ENCODE peak calls at places on chromosomes 5 and 9, in nine cellular contexts. One of them, this sample, is unnamed.

GRCh38 chr9:9764821-9765220 is 848.0 kb downstream of the PTPRD start:
- DNase-seq in tibial artery: no peak
- DNase-seq in uterus: no peak
- DNase-seq in Calu3: no peak
- DNase-seq in lower leg skin: no peak
- DNase-seq in AG04449: no peak
- DNase-seq in endothelial cell: no peak
- DNase-seq in breast epithelium: no peak
- DNase-seq in HCT116: no peak
- DNase-seq in this sample: no peak

GRCh38 chr5:80481019-80481893 is 6.6 kb upstream of the FAM151B start:
- DNase-seq in tibial artery: no peak
- DNase-seq in Calu3: peak; percentile 62
- DNase-seq in endothelial cell: peak; percentile 27
- DNase-seq in uterus: no peak
- DNase-seq in AG04449: no peak
- DNase-seq in lower leg skin: no peak
- DNase-seq in HCT116: peak; percentile 38
- DNase-seq in breast epithelium: no peak
- DNase-seq in this sample: no peak

GRCh38 chr9:25648116-25648515 is 30.1 kb downstream of the TUSC1 start:
- DNase-seq in endothelial cell: no peak
- DNase-seq in breast epithelium: no peak
- DNase-seq in uterus: no peak
- DNase-seq in lower leg skin: no peak
- DNase-seq in tibial artery: no peak
- DNase-seq in HCT116: no peak
- DNase-seq in AG04449: no peak
- DNase-seq in Calu3: no peak
- DNase-seq in this sample: no peak

GRCh38 chr9:93031629-93032431 is 26.7 kb upstream of the SUSD3 start:
- DNase-seq in endothelial cell: no peak
- DNase-seq in Calu3: no peak
- DNase-seq in lower leg skin: no peak
- DNase-seq in HCT116: no peak
- DNase-seq in breast epithelium: no peak
- DNase-seq in uterus: no peak
- DNase-seq in tibial artery: no peak
- DNase-seq in AG04449: no peak
- DNase-seq in this sample: no peak

GRCh38 chr9:128091571-128091970 is 23.5 kb downstream of the SLC25A25 start:
- DNase-seq in Calu3: no peak
- DNase-seq in breast epithelium: no peak
- DNase-seq in AG04449: no peak
- DNase-seq in endothelial cell: no peak
- DNase-seq in tibial artery: no peak
- DNase-seq in lower leg skin: no peak
- DNase-seq in HCT116: no peak
- DNase-seq in uterus: no peak
- DNase-seq in this sample: no peak

GRCh38 chr5:73298251-73299016 is 125.4 kb downstream of the TMEM174 start:
- DNase-seq in Calu3: no peak
- DNase-seq in lower leg skin: no peak
- DNase-seq in breast epithelium: no peak
- DNase-seq in uterus: no peak
- DNase-seq in AG04449: no peak
- DNase-seq in HCT116: no peak
- DNase-seq in tibial artery: no peak
- DNase-seq in endothelial cell: no peak
- DNase-seq in this sample: no peak

GRCh38 chr5:83368317-83368716 is 103.2 kb upstream of the VCAN start:
- DNase-seq in breast epithelium: no peak
- DNase-seq in tibial artery: no peak
- DNase-seq in AG04449: peak; percentile 23
- DNase-seq in uterus: no peak
- DNase-seq in HCT116: peak; percentile 26
- DNase-seq in endothelial cell: no peak
- DNase-seq in lower leg skin: peak; percentile 26
- DNase-seq in Calu3: no peak
- DNase-seq in this sample: no peak

GRCh38 chr9:111957856-111958631 is 61.4 kb downstream of the UGCG start:
- DNase-seq in breast epithelium: no peak
- DNase-seq in lower leg skin: no peak
- DNase-seq in tibial artery: no peak
- DNase-seq in AG04449: peak; percentile 99
- DNase-seq in endothelial cell: no peak
- DNase-seq in uterus: peak; percentile 25
- DNase-seq in Calu3: peak; percentile 32
- DNase-seq in HCT116: no peak
- DNase-seq in this sample: no peak

GRCh38 chr9:18496586-18496985 is 22.6 kb downstream of the ADAMTSL1 start:
- DNase-seq in uterus: no peak
- DNase-seq in lower leg skin: no peak
- DNase-seq in tibial artery: no peak
- DNase-seq in breast epithelium: no peak
- DNase-seq in Calu3: no peak
- DNase-seq in endothelial cell: no peak
- DNase-seq in AG04449: no peak
- DNase-seq in HCT116: no peak
- DNase-seq in this sample: no peak

GRCh38 chr9:16312962-16313546 is 557.4 kb downstream of the BNC2 start:
- DNase-seq in lower leg skin: no peak
- DNase-seq in tibial artery: no peak
- DNase-seq in uterus: no peak
- DNase-seq in HCT116: no peak
- DNase-seq in AG04449: no peak
- DNase-seq in breast epithelium: no peak
- DNase-seq in Calu3: no peak
- DNase-seq in endothelial cell: no peak
- DNase-seq in this sample: no peak

DNA sequence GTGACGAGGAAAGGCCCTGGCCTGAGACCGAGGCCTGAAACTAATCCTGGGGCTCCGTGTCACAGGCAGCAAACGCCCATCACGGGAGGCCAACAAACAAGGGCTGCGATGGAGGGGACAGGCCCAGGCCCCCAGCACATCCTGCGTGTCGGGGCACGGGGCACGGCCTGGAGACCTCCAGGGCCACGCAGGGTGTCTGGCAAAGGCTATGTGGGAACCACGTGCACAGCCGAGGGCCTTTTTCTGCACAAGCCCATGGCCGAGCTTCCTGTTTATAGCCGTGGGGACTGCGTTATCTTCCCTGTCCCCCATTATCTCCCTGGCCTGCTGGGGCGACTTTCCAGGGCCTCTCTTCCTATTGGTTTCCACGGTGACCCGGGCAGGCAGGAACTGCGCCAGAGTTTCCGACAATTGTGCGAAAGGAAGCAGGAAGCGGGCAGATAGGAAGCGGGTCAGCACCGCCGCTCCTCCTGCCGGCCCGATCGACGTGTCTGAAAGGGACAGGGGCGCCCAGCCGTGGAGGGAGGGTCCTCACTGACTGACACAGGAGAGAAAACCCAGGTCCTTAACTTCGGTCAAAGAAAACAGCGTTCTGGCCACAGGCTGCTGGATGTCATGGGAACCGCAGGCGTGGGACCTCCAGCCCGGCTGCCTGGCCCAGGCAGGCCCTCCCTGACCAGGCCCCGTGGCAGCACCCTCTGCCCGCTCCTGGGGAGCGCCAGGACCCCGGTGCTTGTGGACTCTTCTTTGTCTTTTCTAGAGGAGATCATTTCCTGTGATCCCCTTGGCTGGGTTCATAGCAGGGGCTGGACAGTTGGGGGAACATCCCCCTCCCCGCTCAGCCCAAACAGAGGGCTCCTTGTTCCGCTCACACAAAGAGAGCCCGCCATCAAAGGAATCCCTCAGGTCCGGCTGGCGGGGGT is 29.1 kb upstream of the SEC16A start:
- DNase-seq in Calu3: no peak
- DNase-seq in lower leg skin: peak; percentile 42
- DNase-seq in endothelial cell: peak; percentile 73
- DNase-seq in AG04449: no peak
- DNase-seq in HCT116: no peak
- DNase-seq in breast epithelium: no peak
- DNase-seq in tibial artery: no peak
- DNase-seq in uterus: peak; percentile 80
- DNase-seq in this sample: no peak
- TF ChIP-seq CTCF in Calu3: no peak
- TF ChIP-seq CTCF in lower leg skin: no peak
- TF ChIP-seq CTCF in endothelial cell: no peak
- TF ChIP-seq CTCF in AG04449: no peak
- TF ChIP-seq CTCF in HCT116: no peak
- TF ChIP-seq CTCF in breast epithelium: no peak
- TF ChIP-seq CTCF in tibial artery: no peak
- TF ChIP-seq CTCF in uterus: no peak
- TF ChIP-seq CTCF in this sample: no peak

DNA sequence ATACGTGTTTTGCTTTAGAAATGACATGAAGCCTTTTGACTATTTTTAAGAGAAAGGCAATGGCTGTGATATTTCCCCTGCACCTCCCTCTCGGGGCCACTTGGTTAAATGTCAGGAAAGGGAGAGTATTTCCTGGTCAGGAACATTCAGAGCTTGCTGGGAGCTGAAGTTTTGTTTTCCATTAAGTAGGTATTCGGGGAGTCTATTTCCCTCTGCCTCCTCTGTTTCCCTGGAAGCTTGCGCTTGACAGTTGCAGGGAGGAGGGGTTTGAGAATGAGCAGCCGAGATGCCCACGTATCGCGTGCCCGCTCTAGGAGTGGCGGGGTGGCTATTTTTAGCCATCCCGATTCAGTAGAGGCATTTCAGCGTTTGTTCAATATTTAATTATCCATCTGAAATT is 6.7 kb downstream of the DAB2IP start:
- DNase-seq in endothelial cell: no peak
- DNase-seq in tibial artery: no peak
- DNase-seq in breast epithelium: no peak
- DNase-seq in Calu3: no peak
- DNase-seq in lower leg skin: no peak
- DNase-seq in HCT116: no peak
- DNase-seq in uterus: no peak
- DNase-seq in AG04449: no peak
- DNase-seq in this sample: no peak
- TF ChIP-seq CTCF in endothelial cell: no peak
- TF ChIP-seq CTCF in tibial artery: no peak
- TF ChIP-seq CTCF in breast epithelium: no peak
- TF ChIP-seq CTCF in Calu3: no peak
- TF ChIP-seq CTCF in lower leg skin: no peak
- TF ChIP-seq CTCF in HCT116: no peak
- TF ChIP-seq CTCF in uterus: no peak
- TF ChIP-seq CTCF in AG04449: no peak
- TF ChIP-seq CTCF in this sample: no peak

GRCh38 chr5:94618029-94618492 is 343 bp downstream of the KIAA0825 start:
- DNase-seq in AG04449: peak; percentile 5
- DNase-seq in uterus: peak; percentile 34
- DNase-seq in HCT116: peak; percentile 36
- DNase-seq in lower leg skin: peak; percentile 36
- DNase-seq in Calu3: peak; percentile 54
- DNase-seq in tibial artery: peak; percentile 74
- DNase-seq in breast epithelium: no peak
- DNase-seq in endothelial cell: peak; percentile 51
- DNase-seq in this sample: no peak

GRCh38 chr5:94618493-94619328 is at the start of the genes KIAA0825 and SLF1:
- DNase-seq in Calu3: peak; percentile 92
- DNase-seq in AG04449: peak; percentile 24
- DNase-seq in breast epithelium: peak; percentile 83
- DNase-seq in uterus: peak; percentile 80
- DNase-seq in tibial artery: peak; percentile 89
- DNase-seq in lower leg skin: peak; percentile 83
- DNase-seq in HCT116: peak; percentile 74
- DNase-seq in endothelial cell: peak; percentile 82
- DNase-seq in this sample: peak; percentile 66

GRCh38 chr5:94615843-94616242 is 2.6 kb downstream of the KIAA0825 start:
- DNase-seq in AG04449: no peak
- DNase-seq in Calu3: no peak
- DNase-seq in breast epithelium: no peak
- DNase-seq in uterus: no peak
- DNase-seq in lower leg skin: no peak
- DNase-seq in tibial artery: no peak
- DNase-seq in endothelial cell: no peak
- DNase-seq in HCT116: no peak
- DNase-seq in this sample: no peak

GRCh38 chr5:94614156-94614805 is 4.1 kb downstream of the KIAA0825 start:
- DNase-seq in tibial artery: no peak
- DNase-seq in breast epithelium: no peak
- DNase-seq in uterus: no peak
- DNase-seq in HCT116: no peak
- DNase-seq in AG04449: no peak
- DNase-seq in Calu3: no peak
- DNase-seq in lower leg skin: no peak
- DNase-seq in endothelial cell: no peak
- DNase-seq in this sample: no peak

DNA sequence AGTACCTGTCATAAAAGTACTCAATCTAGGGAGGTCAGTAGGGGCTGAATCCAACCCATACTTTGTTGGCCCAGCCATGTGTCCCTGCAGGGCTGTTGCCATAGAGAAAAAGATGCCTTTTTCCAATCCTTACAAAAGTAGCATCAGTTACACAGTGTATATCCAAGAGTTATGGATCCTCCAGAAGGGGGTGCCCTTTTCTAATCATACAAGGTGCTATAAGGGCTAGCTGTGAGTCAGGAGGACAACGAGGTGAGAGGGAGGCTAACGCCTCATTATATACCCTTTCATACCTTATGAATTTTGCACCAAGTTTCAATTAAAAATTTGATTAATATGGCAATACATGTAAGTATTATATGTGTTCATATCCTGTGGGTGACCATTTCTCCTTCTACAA is 4.8 kb downstream of the KIAA0825 start:
- DNase-seq in breast epithelium: no peak
- DNase-seq in endothelial cell: peak; percentile 19
- DNase-seq in lower leg skin: no peak
- DNase-seq in uterus: no peak
- DNase-seq in HCT116: peak; percentile 33
- DNase-seq in AG04449: no peak
- DNase-seq in Calu3: peak; percentile 23
- DNase-seq in tibial artery: no peak
- DNase-seq in this sample: no peak
- TF ChIP-seq CTCF in breast epithelium: no peak
- TF ChIP-seq CTCF in endothelial cell: no peak
- TF ChIP-seq CTCF in lower leg skin: no peak
- TF ChIP-seq CTCF in uterus: no peak
- TF ChIP-seq CTCF in HCT116: peak; percentile 51
- TF ChIP-seq CTCF in AG04449: no peak
- TF ChIP-seq CTCF in Calu3: peak; percentile 21
- TF ChIP-seq CTCF in tibial artery: no peak
- TF ChIP-seq CTCF in this sample: peak; percentile 42

DNA sequence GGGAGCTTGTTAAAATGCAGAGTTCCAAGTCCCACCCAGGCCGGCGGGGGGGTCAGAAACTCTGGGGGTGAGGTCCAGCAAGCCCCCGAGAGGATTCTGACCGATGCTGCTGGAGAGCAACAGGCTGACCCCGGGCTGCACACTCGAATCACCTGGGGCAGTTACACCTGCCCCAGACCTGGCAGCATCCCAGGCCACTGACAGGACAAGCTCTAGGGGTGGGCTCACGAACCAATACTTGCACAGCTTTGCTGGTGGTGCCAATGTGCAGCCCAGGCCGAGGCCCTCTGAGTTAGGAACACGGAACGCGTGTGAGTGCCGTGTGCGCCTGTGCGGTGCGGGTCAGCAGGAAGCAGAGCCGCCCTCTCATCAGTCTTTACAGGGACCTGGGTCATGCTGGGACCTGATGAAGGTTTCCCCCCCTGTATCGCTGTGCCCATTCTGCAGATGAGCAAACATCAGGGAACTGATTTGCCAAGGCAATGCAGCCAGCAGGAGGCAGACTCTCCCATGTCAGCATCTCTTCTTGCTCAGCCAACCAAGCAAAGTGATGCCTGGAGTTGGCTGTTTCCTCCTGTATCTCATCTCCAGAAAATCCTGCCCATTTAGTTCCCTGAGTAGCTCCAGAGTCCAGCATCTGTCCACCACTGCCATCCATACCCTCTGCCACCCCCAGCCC is 16.3 kb downstream of the FAM163B start:
- DNase-seq in breast epithelium: no peak
- DNase-seq in uterus: no peak
- DNase-seq in AG04449: no peak
- DNase-seq in tibial artery: no peak
- DNase-seq in HCT116: no peak
- DNase-seq in Calu3: no peak
- DNase-seq in lower leg skin: no peak
- DNase-seq in endothelial cell: no peak
- DNase-seq in this sample: no peak
- TF ChIP-seq CTCF in breast epithelium: no peak
- TF ChIP-seq CTCF in uterus: no peak
- TF ChIP-seq CTCF in AG04449: no peak
- TF ChIP-seq CTCF in tibial artery: no peak
- TF ChIP-seq CTCF in HCT116: no peak
- TF ChIP-seq CTCF in Calu3: no peak
- TF ChIP-seq CTCF in lower leg skin: no peak
- TF ChIP-seq CTCF in endothelial cell: no peak
- TF ChIP-seq CTCF in this sample: no peak